ENCODE peak calls at places on chromosomes 3 and 15, in five cellular contexts. K is tibial artery; J is CD8-positive, alpha-beta T cell; U is lower lobe of right lung; I is pancreas. P is an unnamed sample. For H3K4me1, the result is how much of the 10 kb centered on the place peaks cover.

GRCh38 chr3:129068291-129068886 is 7.8 kb downstream of the GP9 start:
- DNase-seq in K (no peak), J (no peak), U (no peak), I (peak), P (no peak)

GRCh38 chr3:55484191-55484644 is 2.9 kb downstream of the WNT5A start:
- DNase-seq in K (no peak), J (no peak), U (no peak), I (peak), P (no peak)

GRCh38 chr15:64905119-64905831 is 6.4 kb upstream of the ANKDD1A start:
- DNase-seq in K (peak), J (peak), U (peak), I (peak), P (no peak)

GRCh38 chr3:190436356-190436755 is 13.3 kb downstream of the TMEM207 start:
- DNase-seq in K (no peak), J (no peak), U (no peak), I (no peak), P (no peak)

GRCh38 chr3:171967932-171968678 is 71.3 kb upstream of the FNDC3B start:
- DNase-seq in K (no peak), J (no peak), U (no peak), I (no peak), P (no peak)

GRCh38 chr3:51869304-51869703 is 6.1 kb downstream of the IQCF5 start:
- DNase-seq in K (no peak), J (no peak), U (no peak), I (no peak), P (no peak)

GRCh38 chr3:7144696-7145308 is 283.9 kb downstream of the GRM7 start:
- DNase-seq in K (no peak), J (no peak), U (no peak), I (no peak), P (peak)

GRCh38 chr15:25990245-25990644 is 127.1 kb upstream of the ATP10A start:
- DNase-seq in K (no peak), J (no peak), U (no peak), I (no peak), P (no peak)

GRCh38 chr15:40768492-40769309 is 1.1 kb upstream of the C15orf62 start:
- DNase-seq in K (peak), J (no peak), U (peak), I (no peak), P (no peak)

GRCh38 chr3:186782542-186783069 is 771 bp upstream of the EIF4A2 start:
- DNase-seq in K (no peak), J (no peak), U (no peak), I (no peak), P (no peak)

GRCh38 chr3:38843898-38844297 is 27.9 kb upstream of the SCN10A start:
- DNase-seq in K (no peak), J (no peak), U (no peak), I (no peak), P (no peak)

GRCh38 chr3:124783696-124784095 is 53.4 kb downstream of the UMPS start:
- DNase-seq in K (no peak), J (no peak), U (no peak), I (no peak), P (no peak)

GRCh38 chr15:93348711-93349110 is 259.7 kb upstream of the RGMA start:
- DNase-seq in K (no peak), J (no peak), U (no peak), I (no peak), P (no peak)

GRCh38 chr3:99881121-99881524 is 63.5 kb downstream of the CMSS1 start:
- DNase-seq in K (no peak), J (no peak), U (no peak), I (no peak), P (no peak)

GRCh38 chr3:185733980-185734724 is 90.7 kb downstream of the IGF2BP2 start:
- DNase-seq in K (no peak), J (no peak), U (no peak), I (no peak), P (peak)

GRCh38 chr15:67107014-67107812 is 41.8 kb downstream of the SMAD3 start:
- DNase-seq in K (peak), J (no peak), U (peak), I (no peak), P (no peak)

GRCh38 chr15:101255066-101255415 is 3.2 kb upstream of the CHSY1 start:
- DNase-seq in K (no peak), J (no peak), U (no peak), I (no peak), P (no peak)

GRCh38 chr3:60131607-60132006 is 1081.8 kb upstream of the CFAP20DC start:
- DNase-seq in K (no peak), J (no peak), U (no peak), I (no peak), P (no peak)
- H3K4me3 ChIP-seq in K (no peak), J (no peak), U (no peak), I (no peak), P (no peak)

GRCh38 chr3:159513867-159514380 is 474.7 kb upstream of the IL12A start:
- DNase-seq in K (no peak), J (no peak), U (no peak), I (no peak), P (no peak)
- H3K4me1 ChIP-seq in K (under half), J (under half), U (under half), I (under half), P (under half)

GRCh38 chr3:27146786-27147185 is 222.4 kb downstream of the NEK10 start:
- DNase-seq in K (no peak), J (no peak), U (no peak), I (no peak), P (no peak)
- TF ChIP-seq CTCF in K (no peak), J (no peak), U (no peak), I (no peak), P (no peak)

GRCh38 chr3:70992131-70992530 is 591.4 kb downstream of the FOXP1 start:
- DNase-seq in K (no peak), J (no peak), U (no peak), I (no peak), P (no peak)

GRCh38 chr3:70992557-70992956 is 591.0 kb downstream of the FOXP1 start:
- DNase-seq in K (no peak), J (no peak), U (no peak), I (no peak), P (no peak)

GRCh38 chr3:70990190-70990589 is 593.3 kb downstream of the FOXP1 start:
- DNase-seq in K (no peak), J (no peak), U (no peak), I (no peak), P (no peak)

GRCh38 chr3:70989174-70989573 is 594.4 kb downstream of the FOXP1 start:
- DNase-seq in K (no peak), J (no peak), U (no peak), I (no peak), P (no peak)

GRCh38 chr3:70990723-70991122 is 592.8 kb downstream of the FOXP1 start:
- DNase-seq in K (no peak), J (no peak), U (no peak), I (no peak), P (no peak)
- H3K4me3 ChIP-seq in K (no peak), J (no peak), U (no peak), I (no peak), P (no peak)

GRCh38 chr15:32750981-32751380 is 33.2 kb downstream of the GREM1 start:
- DNase-seq in K (no peak), J (no peak), U (no peak), I (no peak), P (no peak)

GRCh38 chr15:32746116-32746857 is 28.5 kb downstream of the GREM1 start:
- DNase-seq in K (no peak), J (no peak), U (no peak), I (no peak), P (no peak)

GRCh38 chr15:32743411-32744145 is 25.8 kb downstream of the GREM1 start:
- DNase-seq in K (no peak), J (no peak), U (no peak), I (no peak), P (no peak)

GRCh38 chr15:32747886-32748285 is 30.1 kb downstream of the GREM1 start:
- DNase-seq in K (no peak), J (no peak), U (no peak), I (no peak), P (no peak)
- H3K4me1 ChIP-seq in K (under half), J (under half), U (under half), I (under half), P (under half)

DNA sequence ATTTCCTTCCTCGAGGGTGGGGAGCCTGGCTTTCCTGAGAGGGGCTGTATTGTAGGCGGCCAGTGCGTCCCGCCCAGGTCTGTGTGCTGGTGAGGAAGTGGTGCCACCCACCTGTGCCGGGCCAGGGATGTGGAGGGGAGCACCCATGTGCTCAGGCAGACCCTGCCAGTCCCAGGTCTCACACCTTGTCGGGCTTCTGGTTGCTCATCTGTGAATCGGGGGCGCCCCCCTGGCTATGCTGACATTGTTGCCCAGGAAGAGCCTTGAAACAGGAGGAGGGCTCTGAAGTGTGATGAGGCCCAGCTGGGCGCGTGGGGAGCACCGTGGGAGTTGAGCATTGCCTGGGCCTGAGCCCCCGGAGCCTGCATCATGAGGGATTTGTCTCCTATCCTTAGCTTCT is 4.8 kb downstream of the FBLN2 start:
- DNase-seq in K (no peak), J (no peak), U (no peak), I (peak), P (no peak)
- TF ChIP-seq CTCF in K (no peak), J (no peak), U (no peak), I (no peak), P (no peak)

DNA sequence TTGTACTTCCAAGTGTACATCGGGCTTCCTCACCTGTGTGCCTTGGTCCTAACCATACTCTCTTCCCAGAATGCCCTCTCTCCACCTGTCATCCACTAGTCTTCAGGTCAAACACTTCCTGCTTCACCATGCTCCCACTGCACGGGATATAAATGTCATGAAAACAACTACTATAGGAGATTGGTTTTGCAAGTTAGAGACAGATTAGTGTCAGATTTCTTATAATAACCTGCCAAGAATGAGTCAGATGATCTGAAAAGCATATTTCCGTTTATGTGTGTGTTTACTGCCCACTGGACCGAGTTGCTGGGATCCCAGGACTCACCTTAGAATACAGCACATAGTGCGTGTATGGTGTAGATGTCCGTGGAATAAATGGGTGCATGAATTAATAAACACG is 21.4 kb downstream of the PLA1A start:
- DNase-seq in K (no peak), J (no peak), U (no peak), I (no peak), P (no peak)
- H3K4me3 ChIP-seq in K (no peak), J (no peak), U (no peak), I (no peak), P (no peak)

GRCh38 chr15:98859149-98859548 is 148.4 kb downstream of the PGPEP1L start:
- DNase-seq in K (no peak), J (no peak), U (no peak), I (no peak), P (no peak)
- H3K4me1 ChIP-seq in K (half or more), J (under half), U (under half), I (under half), P (under half)

GRCh38 chr15:29938701-29939340 is 116.6 kb upstream of the TJP1 start:
- DNase-seq in K (no peak), J (no peak), U (no peak), I (no peak), P (no peak)
- TF ChIP-seq CTCF in K (peak), J (no peak), U (peak), I (no peak), P (peak)